ENCODE peak calls at places on chromosome 11, in six cellular contexts. One of them, this sample, is unnamed.

GRCh38 chr11:68038718-68039525 is at the start of gene TCIRG1:
- DNase-seq in stimulated activated CD8-positive, alpha-beta memory T cell treated with anti-CD3 and anti-CD28 coated beads, Interleukin-4, amount 100 ng/mL, for 24 hours: peak
- DNase-seq in upper lobe of right lung: peak
- DNase-seq in NCI-H460: peak
- DNase-seq in A172: peak
- DNase-seq in mesenchymal stem cell: peak
- DNase-seq in this sample: peak

GRCh38 chr11:71843858-71844257 is 10.9 kb downstream of the DEFB108B start:
- DNase-seq in mesenchymal stem cell: no peak
- DNase-seq in stimulated activated CD8-positive, alpha-beta memory T cell treated with anti-CD3 and anti-CD28 coated beads, Interleukin-4, amount 100 ng/mL, for 24 hours: no peak
- DNase-seq in A172: no peak
- DNase-seq in upper lobe of right lung: peak
- DNase-seq in NCI-H460: no peak
- DNase-seq in this sample: no peak

GRCh38 chr11:70087446-70088167 is 9.5 kb downstream of the ANO1 start:
- DNase-seq in mesenchymal stem cell: no peak
- DNase-seq in stimulated activated CD8-positive, alpha-beta memory T cell treated with anti-CD3 and anti-CD28 coated beads, Interleukin-4, amount 100 ng/mL, for 24 hours: no peak
- DNase-seq in A172: no peak
- DNase-seq in upper lobe of right lung: peak
- DNase-seq in NCI-H460: no peak
- DNase-seq in this sample: no peak

GRCh38 chr11:10125522-10126133 is 168.4 kb downstream of the SBF2 start:
- DNase-seq in upper lobe of right lung: no peak
- DNase-seq in NCI-H460: no peak
- DNase-seq in stimulated activated CD8-positive, alpha-beta memory T cell treated with anti-CD3 and anti-CD28 coated beads, Interleukin-4, amount 100 ng/mL, for 24 hours: no peak
- DNase-seq in mesenchymal stem cell: no peak
- DNase-seq in A172: no peak
- DNase-seq in this sample: no peak

GRCh38 chr11:101478587-101479375 is 105.0 kb downstream of the TRPC6 start:
- DNase-seq in NCI-H460: no peak
- DNase-seq in mesenchymal stem cell: peak
- DNase-seq in A172: no peak
- DNase-seq in stimulated activated CD8-positive, alpha-beta memory T cell treated with anti-CD3 and anti-CD28 coated beads, Interleukin-4, amount 100 ng/mL, for 24 hours: no peak
- DNase-seq in upper lobe of right lung: no peak
- DNase-seq in this sample: no peak

GRCh38 chr11:94706211-94706610 is 61.9 kb upstream of the AMOTL1 start:
- DNase-seq in NCI-H460: no peak
- DNase-seq in stimulated activated CD8-positive, alpha-beta memory T cell treated with anti-CD3 and anti-CD28 coated beads, Interleukin-4, amount 100 ng/mL, for 24 hours: no peak
- DNase-seq in A172: peak
- DNase-seq in mesenchymal stem cell: no peak
- DNase-seq in upper lobe of right lung: no peak
- DNase-seq in this sample: peak

GRCh38 chr11:103935219-103935618 is 101.2 kb upstream of the DDI1 start:
- DNase-seq in stimulated activated CD8-positive, alpha-beta memory T cell treated with anti-CD3 and anti-CD28 coated beads, Interleukin-4, amount 100 ng/mL, for 24 hours: no peak
- DNase-seq in mesenchymal stem cell: no peak
- DNase-seq in upper lobe of right lung: no peak
- DNase-seq in A172: no peak
- DNase-seq in NCI-H460: no peak
- DNase-seq in this sample: no peak

GRCh38 chr11:2886936-2887335 is 1.4 kb upstream of the CDKN1C start:
- DNase-seq in upper lobe of right lung: no peak
- DNase-seq in NCI-H460: no peak
- DNase-seq in A172: no peak
- DNase-seq in mesenchymal stem cell: no peak
- DNase-seq in stimulated activated CD8-positive, alpha-beta memory T cell treated with anti-CD3 and anti-CD28 coated beads, Interleukin-4, amount 100 ng/mL, for 24 hours: no peak
- DNase-seq in this sample: no peak

GRCh38 chr11:1766719-1767398 is 3.1 kb upstream of the CTSD start:
- DNase-seq in A172: no peak
- DNase-seq in mesenchymal stem cell: no peak
- DNase-seq in upper lobe of right lung: peak
- DNase-seq in NCI-H460: no peak
- DNase-seq in stimulated activated CD8-positive, alpha-beta memory T cell treated with anti-CD3 and anti-CD28 coated beads, Interleukin-4, amount 100 ng/mL, for 24 hours: no peak
- DNase-seq in this sample: no peak

GRCh38 chr11:8242480-8243280 is 21.0 kb downstream of the LMO1 start:
- DNase-seq in NCI-H460: no peak
- DNase-seq in upper lobe of right lung: no peak
- DNase-seq in A172: no peak
- DNase-seq in stimulated activated CD8-positive, alpha-beta memory T cell treated with anti-CD3 and anti-CD28 coated beads, Interleukin-4, amount 100 ng/mL, for 24 hours: no peak
- DNase-seq in mesenchymal stem cell: no peak
- DNase-seq in this sample: no peak